ENCODE peak calls at places on chromosomes 7 and 10, in six cellular contexts. B is GM13977, K is NCI-H146, Y is NCI-H446 treated with DMSO at 0.1 percent for 48 hours, O is left cardiac atrium, T is psoas muscle. Z is an unnamed sample.

GRCh38 chr10:106931159-106931852 is 233.2 kb downstream of the SORCS1 start:
- DNase-seq in B (peak), K (no peak), Y (no peak), O (no peak), T (no peak), Z (no peak)

GRCh38 chr7:91657386-91658120 is 222.9 kb downstream of the MTERF1 start:
- DNase-seq in B (no peak), K (no peak), Y (peak), O (no peak), T (no peak), Z (peak)

GRCh38 chr10:17004801-17005380 is 124.7 kb downstream of the CUBN start:
- DNase-seq in B (no peak), K (no peak), Y (no peak), O (no peak), T (no peak), Z (no peak)

GRCh38 chr7:148014473-148014872 is 576.1 kb upstream of the C7orf33 start:
- DNase-seq in B (no peak), K (peak), Y (no peak), O (no peak), T (no peak), Z (no peak)

GRCh38 chr7:5397657-5398237 is 25.9 kb downstream of the TNRC18 start:
- DNase-seq in B (no peak), K (no peak), Y (no peak), O (no peak), T (no peak), Z (no peak)

GRCh38 chr7:133434246-133434865 is 181.5 kb downstream of the EXOC4 start:
- DNase-seq in B (peak), K (peak), Y (peak), O (no peak), T (no peak), Z (no peak)

GRCh38 chr7:2771274-2771711 is 72.8 kb downstream of the GNA12 start:
- DNase-seq in B (no peak), K (no peak), Y (no peak), O (no peak), T (no peak), Z (no peak)

GRCh38 chr7:73606801-73607691 is 17.3 kb downstream of the MLXIPL start:
- DNase-seq in B (peak), K (no peak), Y (no peak), O (peak), T (peak), Z (no peak)

GRCh38 chr10:77004917-77005564 is 632.6 kb downstream of the KCNMA1 start:
- DNase-seq in B (peak), K (peak), Y (no peak), O (no peak), T (no peak), Z (peak)

GRCh38 chr7:46679671-46680070 is 758.6 kb upstream of the IGFBP3 start:
- DNase-seq in B (no peak), K (no peak), Y (no peak), O (no peak), T (no peak), Z (no peak)

GRCh38 chr10:72337039-72337629 is 17.6 kb downstream of the DNAJB12 start:
- DNase-seq in B (peak), K (peak), Y (no peak), O (peak), T (peak), Z (no peak)

GRCh38 chr10:5564537-5565204 is 39.9 kb downstream of the CALML3 start:
- DNase-seq in B (no peak), K (no peak), Y (no peak), O (no peak), T (no peak), Z (no peak)

GRCh38 chr7:100803398-100804161 is 23.7 kb downstream of the EPHB4 start:
- DNase-seq in B (peak), K (peak), Y (peak), O (peak), T (peak), Z (peak)

GRCh38 chr10:15237351-15237750 is 68.9 kb upstream of the NMT2 start:
- DNase-seq in B (no peak), K (no peak), Y (no peak), O (peak), T (no peak), Z (no peak)

GRCh38 chr7:115032986-115033385 is 111.1 kb downstream of the MDFIC start:
- DNase-seq in B (no peak), K (no peak), Y (no peak), O (no peak), T (no peak), Z (no peak)

GRCh38 chr7:75565129-75565528 is 73.0 kb downstream of the SPDYE5 start:
- DNase-seq in B (no peak), K (no peak), Y (no peak), O (peak), T (no peak), Z (peak)

GRCh38 chr7:66308411-66308810 is 103.3 kb downstream of the TPST1 start:
- DNase-seq in B (no peak), K (no peak), Y (no peak), O (no peak), T (no peak), Z (no peak)

GRCh38 chr7:147376152-147376551 is 1214.4 kb upstream of the C7orf33 start:
- DNase-seq in B (no peak), K (no peak), Y (no peak), O (no peak), T (no peak), Z (no peak)

GRCh38 chr10:28839600-28840007 is 162.3 kb downstream of the BAMBI start:
- DNase-seq in B (no peak), K (peak), Y (no peak), O (peak), T (no peak), Z (no peak)

GRCh38 chr7:74657692-74658170 is at the start of gene GTF2I:
- DNase-seq in B (no peak), K (no peak), Y (no peak), O (no peak), T (no peak), Z (no peak)

GRCh38 chr10:129718548-129719414 is 245.3 kb downstream of the EBF3 start:
- DNase-seq in B (no peak), K (no peak), Y (no peak), O (no peak), T (no peak), Z (no peak)

GRCh38 chr7:46969303-46970130 is 612.4 kb downstream of the TNS3 start:
- DNase-seq in B (no peak), K (no peak), Y (no peak), O (no peak), T (no peak), Z (peak)

GRCh38 chr10:340646-341045 is 205.4 kb downstream of the ZMYND11 start:
- DNase-seq in B (no peak), K (no peak), Y (no peak), O (no peak), T (no peak), Z (no peak)

GRCh38 chr7:105648561-105649401 is 67.5 kb upstream of the EFCAB10 start:
- DNase-seq in B (no peak), K (peak), Y (peak), O (no peak), T (no peak), Z (no peak)

GRCh38 chr7:45670717-45671116 is 96.5 kb downstream of the ADCY1 start:
- DNase-seq in B (no peak), K (no peak), Y (no peak), O (no peak), T (no peak), Z (no peak)

GRCh38 chr10:48981310-48981907 is 41.8 kb upstream of the LRRC18 start:
- DNase-seq in B (peak), K (peak), Y (no peak), O (peak), T (peak), Z (no peak)

GRCh38 chr10:48358838-48359237 is 52.4 kb downstream of the MAPK8 start:
- DNase-seq in B (no peak), K (no peak), Y (no peak), O (no peak), T (no peak), Z (no peak)

Z was measured in AG09309.